ENCODE peak calls at places on chromosomes 4 and X, in six cellular contexts. W is stimulated activated naive CD4-positive, alpha-beta T cell; O is caudate nucleus; V is NCI-H2029; T is GM03348; N is CD8-positive, alpha-beta T cell. U is an unnamed sample.

GRCh38 chr4:45033676-45034410 is 307.5 kb upstream of the GNPDA2 start:
- DNase-seq in W (no peak), T (no peak), O (no peak), V (no peak), N (no peak), U (no peak)

GRCh38 chr4:2934077-2934812 is 29.0 kb downstream of the NOP14 start:
- DNase-seq in T (peak), W (peak), V (no peak), O (peak), N (no peak), U (no peak)

GRCh38 chr4:77145806-77146425 is 11.1 kb upstream of the CCNG2 start:
- DNase-seq in O (no peak), V (no peak), T (peak), N (no peak), W (no peak), U (no peak)

GRCh38 chr4:110630621-110631402 is 7.9 kb upstream of the PITX2 start:
- DNase-seq in W (no peak), O (no peak), T (no peak), N (no peak), V (no peak), U (no peak)

GRCh38 chrX:130100180-130100579 is 10.1 kb downstream of the ELF4 start:
- DNase-seq in W (no peak), O (no peak), N (no peak), V (peak), T (peak), U (no peak)

GRCh38 chr4:156705291-156705690 is 266.3 kb downstream of the PDGFC start:
- DNase-seq in O (no peak), V (no peak), N (no peak), W (no peak), T (peak), U (no peak)

GRCh38 chrX:101478366-101478765 is 6.9 kb upstream of the ARMCX4 start:
- DNase-seq in O (no peak), W (no peak), V (no peak), T (no peak), N (no peak), U (no peak)

GRCh38 chr4:13783800-13784411 is 156.4 kb upstream of the BOD1L1 start:
- DNase-seq in N (no peak), W (no peak), V (no peak), O (peak), T (no peak), U (no peak)

GRCh38 chr4:147749811-147750321 is 18.0 kb downstream of the ARHGAP10 start:
- DNase-seq in N (no peak), O (no peak), V (peak), W (no peak), T (no peak), U (no peak)

GRCh38 chr4:106358899-106359298 is 9.7 kb downstream of the GIMD1 start:
- DNase-seq in O (no peak), N (no peak), W (no peak), T (peak), V (no peak), U (no peak)

GRCh38 chr4:2255501-2256155 is 6.3 kb downstream of the MXD4 start:
- DNase-seq in V (no peak), T (no peak), O (peak), N (no peak), W (no peak), U (no peak)

GRCh38 chr4:89284828-89285227 is 22.8 kb downstream of the GPRIN3 start:
- DNase-seq in O (no peak), W (no peak), N (no peak), T (no peak), V (no peak), U (no peak)

GRCh38 chr4:41176357-41176756 is 38.0 kb downstream of the APBB2 start:
- DNase-seq in O (no peak), T (peak), V (no peak), N (no peak), W (no peak), U (no peak)

GRCh38 chr4:16224264-16224663 is 2.0 kb downstream of the TAPT1 start:
- DNase-seq in N (no peak), T (no peak), V (no peak), W (no peak), O (no peak), U (no peak)

GRCh38 chr4:147194604-147195003 is 248.9 kb upstream of the TTC29 start:
- DNase-seq in V (no peak), O (no peak), N (no peak), W (no peak), T (no peak), U (no peak)

GRCh38 chrX:119237526-119238035 is 1.5 kb downstream of the PGRMC1 start:
- DNase-seq in T (no peak), W (no peak), N (no peak), V (no peak), O (peak), U (no peak)

GRCh38 chrX:136781180-136781797 is 557 bp upstream of the ARHGEF6 start:
- DNase-seq in O (no peak), W (no peak), N (no peak), V (no peak), T (peak), U (no peak)

GRCh38 chr4:112952301-112952700 is 97.2 kb upstream of the ANK2 start:
- DNase-seq in W (no peak), V (no peak), N (no peak), T (no peak), O (no peak), U (no peak)

GRCh38 chr4:83552924-83553323 is 17.0 kb downstream of the GPAT3 start:
- DNase-seq in W (no peak), N (no peak), V (no peak), O (no peak), T (peak), U (no peak)

GRCh38 chr4:159248383-159249178 is 145.7 kb downstream of the RAPGEF2 start:
- DNase-seq in V (peak), T (peak), W (no peak), N (no peak), O (no peak), U (no peak)

GRCh38 chrX:132086717-132087116 is 41.1 kb downstream of the FRMD7 start:
- DNase-seq in O (no peak), T (no peak), V (no peak), N (no peak), W (no peak), U (no peak)

GRCh38 chr4:166432842-166433241 is 559.8 kb downstream of the TLL1 start:
- DNase-seq in T (no peak), W (no peak), V (no peak), N (no peak), O (no peak), U (no peak)

GRCh38 chr4:139958738-139959096 is 195.3 kb downstream of the MAML3 start:
- DNase-seq in O (no peak), N (no peak), T (no peak), W (no peak), V (peak), U (no peak)

GRCh38 chr4:27684501-27685077 is 823.9 kb downstream of the STIM2 start:
- DNase-seq in W (no peak), T (peak), V (peak), N (no peak), O (peak), U (peak)

GRCh38 chrX:110449312-110449711 is 90.7 kb downstream of the RTL9 start:
- DNase-seq in N (no peak), V (no peak), T (no peak), O (no peak), W (no peak), U (no peak)

GRCh38 chr4:113756005-113756410 is 5.5 kb downstream of the CAMK2D start:
- DNase-seq in W (no peak), N (no peak), V (no peak), O (no peak), T (peak), U (no peak)

GRCh38 chrX:124981420-124981819 is 338.3 kb upstream of the TEX13C start:
- DNase-seq in V (no peak), N (no peak), W (no peak), O (no peak), T (no peak), U (no peak)

GRCh38 chrX:97405031-97405685 is 521.5 kb downstream of the RPA4 start:
- DNase-seq in V (no peak), T (no peak), N (no peak), W (no peak), O (peak), U (no peak)

GRCh38 chr4:15668566-15669435 is 12.8 kb upstream of the FAM200B start:
- DNase-seq in O (no peak), N (no peak), T (no peak), V (no peak), W (no peak), U (no peak)

GRCh38 chr4:69828828-69829227 is 31.1 kb downstream of the SULT1E1 start:
- DNase-seq in V (no peak), O (no peak), N (no peak), T (no peak), W (no peak), U (no peak)

GRCh38 chr4:44861756-44862155 is 135.4 kb upstream of the GNPDA2 start:
- DNase-seq in T (no peak), V (no peak), O (no peak), N (no peak), W (no peak), U (no peak)

GRCh38 chr4:8221476-8221875 is 22.4 kb downstream of the SH3TC1 start:
- DNase-seq in O (no peak), T (peak), N (no peak), W (no peak), V (no peak), U (no peak)

GRCh38 chr4:184273166-184274147 is 55.8 kb upstream of the ENPP6 start:
- DNase-seq in T (no peak), O (no peak), W (no peak), V (no peak), N (no peak), U (no peak)

GRCh38 chrX:130896816-130897508 is 6.0 kb downstream of the ENOX2 start:
- DNase-seq in T (no peak), O (no peak), V (no peak), N (no peak), W (no peak), U (no peak)

GRCh38 chrX:7254144-7254543 is 106.2 kb upstream of the PUDP start:
- DNase-seq in V (no peak), N (no peak), O (no peak), T (no peak), W (no peak), U (no peak)

GRCh38 chr4:30370105-30370504 is 350.1 kb upstream of the PCDH7 start:
- DNase-seq in N (no peak), V (no peak), O (no peak), W (no peak), T (no peak), U (no peak)

GRCh38 chrX:3820170-3820569 is 106.7 kb upstream of the PRKX start:
- DNase-seq in O (no peak), V (no peak), N (no peak), W (no peak), T (peak), U (no peak)

GRCh38 chr4:82599336-82599735 is 37.5 kb upstream of the TMEM150C start:
- DNase-seq in T (no peak), V (peak), O (no peak), W (no peak), N (no peak), U (no peak)

GRCh38 chr4:7411896-7412585 is 22.7 kb downstream of the PSAPL1 start:
- DNase-seq in O (no peak), V (no peak), W (no peak), N (no peak), T (no peak), U (no peak)

GRCh38 chrX:153305941-153306464 is 15.6 kb downstream of the PNMA6F start:
- DNase-seq in O (no peak), W (no peak), T (no peak), N (no peak), V (no peak), U (no peak)

U was measured in NT2/D1.